ENCODE peak calls at places on chromosome 9, in ten cellular contexts. E is skeletal muscle cell; B is stomach; H is GM23248; C is BJ; G is WTC11; F is CD4-positive, alpha-beta T cell; W is epithelial cell of esophagus; Z is SK-N-DZ; P is fibroblast of lung. L is an unnamed sample.

GRCh38 chr9:2816476-2817141 is 27.3 kb downstream of the PUM3 start:
- DNase-seq in E (no peak), B (no peak), H (peak), C (no peak), G (no peak), F (no peak), W (peak), Z (no peak), P (peak), L (no peak)

GRCh38 chr9:31119882-31120481 is 1264.5 kb upstream of the ACO1 start:
- DNase-seq in E (no peak), B (peak), H (peak), C (no peak), G (peak), F (peak), W (peak), Z (peak), P (peak), L (peak)

GRCh38 chr9:14209399-14209990 is 104.4 kb downstream of the NFIB start:
- DNase-seq in E (no peak), B (no peak), H (no peak), C (no peak), G (no peak), F (no peak), W (peak), Z (no peak), P (peak), L (no peak)

GRCh38 chr9:127959841-127960409 is 20.9 kb downstream of the EEIG1 start:
- DNase-seq in E (no peak), B (no peak), H (no peak), C (no peak), G (no peak), F (no peak), W (no peak), Z (no peak), P (no peak), L (no peak)

GRCh38 chr9:18122156-18122555 is 351.8 kb upstream of the ADAMTSL1 start:
- DNase-seq in E (no peak), B (no peak), H (no peak), C (peak), G (no peak), F (no peak), W (no peak), Z (no peak), P (peak), L (no peak)

GRCh38 chr9:111153973-111154590 is 115.8 kb upstream of the LPAR1 start:
- DNase-seq in E (no peak), B (no peak), H (no peak), C (no peak), G (no peak), F (no peak), W (no peak), Z (no peak), P (peak), L (no peak)

GRCh38 chr9:130857864-130858730 is 23.0 kb downstream of the ABL1 start:
- DNase-seq in E (peak), B (no peak), H (peak), C (no peak), G (no peak), F (no peak), W (peak), Z (no peak), P (peak), L (no peak)

GRCh38 chr9:130995399-130995941 is 13.5 kb upstream of the LAMC3 start:
- DNase-seq in E (peak), B (no peak), H (peak), C (no peak), G (no peak), F (no peak), W (no peak), Z (peak), P (peak), L (no peak)

GRCh38 chr9:677461-678097 is 163.9 kb upstream of the DMRT1 start:
- DNase-seq in E (no peak), B (no peak), H (peak), C (no peak), G (no peak), F (no peak), W (peak), Z (no peak), P (peak), L (no peak)

GRCh38 chr9:34084562-34084961 is 35.9 kb upstream of the UBAP2 start:
- DNase-seq in E (peak), B (no peak), H (peak), C (no peak), G (no peak), F (no peak), W (no peak), Z (no peak), P (peak), L (no peak)

GRCh38 chr9:69460002-69460401 is 135.0 kb downstream of the ENTREP1 start:
- DNase-seq in E (no peak), B (no peak), H (no peak), C (no peak), G (no peak), F (no peak), W (no peak), Z (no peak), P (no peak), L (no peak)

GRCh38 chr9:8872802-8873201 is 1073.2 kb upstream of the DMAC1 start:
- DNase-seq in E (no peak), B (no peak), H (no peak), C (no peak), G (no peak), F (no peak), W (no peak), Z (no peak), P (peak), L (no peak)

GRCh38 chr9:21252727-21253547 is 13.1 kb upstream of the IFNA14 start:
- DNase-seq in E (peak), B (no peak), H (peak), C (no peak), G (peak), F (no peak), W (peak), Z (no peak), P (peak), L (no peak)

GRCh38 chr9:83521017-83521810 is 17.0 kb downstream of the FRMD3 start:
- DNase-seq in E (no peak), B (no peak), H (no peak), C (no peak), G (no peak), F (no peak), W (no peak), Z (no peak), P (no peak), L (no peak)

GRCh38 chr9:25990376-25990775 is 312.1 kb upstream of the TUSC1 start:
- DNase-seq in E (no peak), B (no peak), H (no peak), C (no peak), G (no peak), F (no peak), W (no peak), Z (no peak), P (no peak), L (no peak)

GRCh38 chr9:130242270-130243014 is 23.1 kb upstream of the HMCN2 start:
- DNase-seq in E (no peak), B (no peak), H (no peak), C (no peak), G (no peak), F (no peak), W (no peak), Z (no peak), P (no peak), L (no peak)

GRCh38 chr9:134375430-134376385 is 49.5 kb downstream of the RXRA start:
- DNase-seq in E (no peak), B (no peak), H (peak), C (no peak), G (no peak), F (no peak), W (no peak), Z (no peak), P (peak), L (no peak)

GRCh38 chr9:129944501-129945116 is 98.4 kb downstream of the FNBP1 start:
- DNase-seq in E (no peak), B (no peak), H (no peak), C (no peak), G (no peak), F (peak), W (peak), Z (no peak), P (no peak), L (peak)

GRCh38 chr9:26471271-26471670 is 421.3 kb downstream of the CAAP1 start:
- DNase-seq in E (no peak), B (no peak), H (no peak), C (no peak), G (no peak), F (no peak), W (no peak), Z (no peak), P (no peak), L (no peak)

GRCh38 chr9:135048758-135049284 is 38.6 kb upstream of the OLFM1 start:
- DNase-seq in E (no peak), B (peak), H (no peak), C (no peak), G (no peak), F (no peak), W (no peak), Z (no peak), P (no peak), L (no peak)

GRCh38 chr9:134251296-134251695 is 75.0 kb upstream of the RXRA start:
- DNase-seq in E (no peak), B (no peak), H (no peak), C (no peak), G (no peak), F (no peak), W (no peak), Z (no peak), P (no peak), L (no peak)

GRCh38 chr9:87039809-87040392 is 92.6 kb upstream of the GAS1 start:
- DNase-seq in E (peak), B (no peak), H (peak), C (no peak), G (no peak), F (no peak), W (peak), Z (no peak), P (peak), L (no peak)

GRCh38 chr9:136762915-136763648 is 1.2 kb downstream of the LCN15 start:
- DNase-seq in E (no peak), B (peak), H (peak), C (no peak), G (peak), F (no peak), W (peak), Z (peak), P (peak), L (peak)

GRCh38 chr9:108185613-108186012 is 670.2 kb downstream of the ACTL7B start:
- DNase-seq in E (no peak), B (no peak), H (no peak), C (no peak), G (no peak), F (no peak), W (no peak), Z (no peak), P (no peak), L (no peak)

GRCh38 chr9:129276486-129277260 is 98.6 kb upstream of the IER5L start:
- DNase-seq in E (no peak), B (no peak), H (no peak), C (no peak), G (no peak), F (no peak), W (no peak), Z (no peak), P (no peak), L (no peak)

GRCh38 chr9:85723220-85723619 is 18.5 kb downstream of the AGTPBP1 start:
- DNase-seq in E (no peak), B (no peak), H (no peak), C (no peak), G (peak), F (peak), W (peak), Z (no peak), P (no peak), L (peak)

GRCh38 chr9:130186839-130187522 is 14.8 kb downstream of the NCS1 start:
- DNase-seq in E (no peak), B (peak), H (peak), C (no peak), G (peak), F (no peak), W (peak), Z (peak), P (peak), L (no peak)

GRCh38 chr9:111961575-111961974 is 65.0 kb downstream of the UGCG start:
- DNase-seq in E (no peak), B (peak), H (peak), C (no peak), G (no peak), F (no peak), W (peak), Z (no peak), P (peak), L (no peak)

GRCh38 chr9:115978739-115979138 is 174.9 kb upstream of the PAPPA start:
- DNase-seq in E (no peak), B (no peak), H (no peak), C (no peak), G (no peak), F (no peak), W (peak), Z (no peak), P (peak), L (no peak)

GRCh38 chr9:121150188-121150587 is 51.5 kb downstream of the RAB14 start:
- DNase-seq in E (no peak), B (no peak), H (no peak), C (no peak), G (no peak), F (no peak), W (no peak), Z (no peak), P (no peak), L (no peak)